ENCODE peak calls at places on chromosomes 3 and 15, in seven cellular contexts. S is lung; T is heart left ventricle; C is effector memory CD4-positive, alpha-beta T cell; U is sigmoid colon; Q is endodermal cell; Z is HCT116. J is an unnamed sample. For H3K9me3, the result is how much of the 10 kb centered on the place peaks cover.

GRCh38 chr15:94582368-94582767 is 351.0 kb downstream of the MCTP2 start:
- DNase-seq in C (no peak), U (peak), Q (peak), T (peak), Z (peak), S (no peak), J (no peak)

GRCh38 chr15:28974142-28974541 is 88.4 kb downstream of the APBA2 start:
- DNase-seq in Z (no peak), C (no peak), T (no peak), S (no peak), Q (peak), U (no peak), J (no peak)

GRCh38 chr3:196431193-196432136 is 762 bp downstream of the UBXN7 start:
- DNase-seq in S (peak), T (peak), Z (no peak), Q (no peak), C (peak), U (peak), J (peak)

GRCh38 chr3:81998139-81998755 is 236.8 kb upstream of the GBE1 start:
- DNase-seq in U (no peak), Q (no peak), C (no peak), T (peak), S (no peak), Z (no peak), J (no peak)

GRCh38 chr15:58704155-58704825 is 45.2 kb downstream of the ADAM10 start:
- DNase-seq in C (no peak), Z (no peak), S (no peak), T (no peak), Q (no peak), U (no peak), J (no peak)

GRCh38 chr3:72547183-72547582 is 301.1 kb downstream of the SHQ1 start:
- DNase-seq in C (no peak), U (no peak), Q (no peak), S (no peak), Z (no peak), T (no peak), J (no peak)

GRCh38 chr15:60385620-60386552 is 11.9 kb downstream of the ANXA2 start:
- DNase-seq in Z (no peak), U (no peak), T (no peak), S (no peak), C (no peak), Q (peak), J (no peak)

GRCh38 chr3:56219894-56220805 is 248.1 kb downstream of the ERC2 start:
- DNase-seq in T (no peak), Z (no peak), C (no peak), U (no peak), Q (no peak), S (no peak), J (no peak)

GRCh38 chr3:185537369-185537970 is 14.9 kb downstream of the LIPH start:
- DNase-seq in U (peak), C (no peak), Q (no peak), T (peak), Z (peak), S (peak), J (no peak)

GRCh38 chr3:79109758-79110157 is 658.0 kb downstream of the ROBO1 start:
- DNase-seq in Q (no peak), C (no peak), T (no peak), S (no peak), Z (no peak), U (no peak), J (no peak)

GRCh38 chr3:127077506-127078064 is 94.7 kb downstream of the PLXNA1 start:
- DNase-seq in U (peak), Q (no peak), T (no peak), Z (no peak), C (no peak), S (no peak), J (no peak)

GRCh38 chr3:158672293-158673176 is at the start of gene LXN:
- DNase-seq in Z (no peak), Q (peak), U (peak), S (peak), T (peak), C (peak), J (peak)

GRCh38 chr15:93042691-93043378 is 46.2 kb downstream of the RGMA start:
- DNase-seq in Q (no peak), C (no peak), S (no peak), U (peak), Z (no peak), T (no peak), J (no peak)

GRCh38 chr3:146469206-146470017 is at the start of gene PLSCR2:
- DNase-seq in Q (peak), U (peak), C (peak), Z (no peak), S (peak), T (peak), J (peak)

GRCh38 chr3:126493731-126494130 is 18.0 kb upstream of the ZXDC start:
- DNase-seq in U (no peak), T (no peak), S (no peak), Z (no peak), Q (no peak), C (no peak), J (no peak)

GRCh38 chr3:52317601-52318000 is 1.5 kb downstream of the DNAH1 start:
- DNase-seq in T (peak), C (peak), U (no peak), Z (no peak), Q (peak), S (peak), J (peak)

GRCh38 chr15:46710561-46710960 is 1006.7 kb upstream of the SEMA6D start:
- DNase-seq in U (no peak), S (no peak), T (no peak), Z (no peak), Q (no peak), C (no peak), J (no peak)

GRCh38 chr3:147343926-147344325 is 62.4 kb downstream of the ZIC4 start:
- DNase-seq in T (no peak), Q (no peak), Z (no peak), U (no peak), S (no peak), C (no peak), J (no peak)

GRCh38 chr15:99504823-99505551 is 60.8 kb upstream of the MEF2A start:
- DNase-seq in T (no peak), Z (no peak), Q (peak), C (no peak), U (no peak), S (no peak), J (no peak)

GRCh38 chr15:38226867-38227266 is 25.8 kb upstream of the SPRED1 start:
- DNase-seq in C (no peak), S (peak), Q (no peak), Z (peak), T (peak), U (no peak), J (no peak)

GRCh38 chr15:100121285-100121684 is 220.5 kb downstream of the ADAMTS17 start:
- DNase-seq in U (no peak), C (no peak), T (no peak), Z (no peak), S (no peak), Q (no peak), J (no peak)

GRCh38 chr15:92393287-92393993 is at the start of gene ST8SIA2:
- DNase-seq in C (no peak), U (no peak), T (peak), Z (no peak), S (no peak), Q (peak), J (no peak)

GRCh38 chr15:68385240-68385561 is 46.8 kb downstream of the ITGA11 start:
- DNase-seq in C (no peak), Z (no peak), S (no peak), U (peak), T (no peak), Q (peak), J (no peak)

GRCh38 chr15:48796930-48797329 is 13.9 kb downstream of the CEP152 start:
- DNase-seq in C (no peak), Z (no peak), Q (no peak), U (no peak), T (no peak), S (no peak), J (no peak)

GRCh38 chr3:42635111-42635510 is 18.4 kb upstream of the ZBTB47 start:
- DNase-seq in Q (no peak), S (no peak), Z (no peak), T (no peak), U (no peak), C (no peak), J (no peak)

GRCh38 chr3:54857343-54857742 is 70.5 kb downstream of the LRTM1 start:
- DNase-seq in Q (no peak), T (no peak), Z (no peak), S (no peak), C (no peak), U (no peak), J (no peak)

GRCh38 chr15:68187559-68187958 is 17.6 kb downstream of the CALML4 start:
- DNase-seq in T (peak), Q (no peak), S (no peak), Z (no peak), U (peak), C (no peak), J (no peak)

GRCh38 chr3:19596408-19596807 is 337.6 kb downstream of the EFHB start:
- DNase-seq in U (no peak), Z (no peak), S (no peak), T (no peak), C (no peak), Q (no peak), J (no peak)

GRCh38 chr3:88057650-88058321 is 1.0 kb downstream of the CGGBP1 start:
- DNase-seq in S (no peak), Z (no peak), U (no peak), Q (no peak), T (no peak), C (no peak), J (no peak)

GRCh38 chr15:55992769-55993110 is 672 bp downstream of the NEDD4 start:
- DNase-seq in T (no peak), C (no peak), U (no peak), S (no peak), Z (no peak), Q (no peak), J (no peak)

GRCh38 chr3:141105828-141106628 is 54.9 kb downstream of the SPSB4 start:
- DNase-seq in S (peak), Z (peak), C (no peak), Q (peak), U (peak), T (peak), J (peak)

GRCh38 chr15:75233504-75234190 is 24.5 kb upstream of the GOLGA6C start:
- DNase-seq in C (no peak), U (peak), T (no peak), S (no peak), Q (no peak), Z (no peak), J (no peak)

GRCh38 chr3:129039271-129040038 is 21.1 kb upstream of the GP9 start:
- DNase-seq in Q (peak), U (peak), C (no peak), S (no peak), Z (no peak), T (no peak), J (no peak)

GRCh38 chr3:129038121-129038855 is 22.3 kb upstream of the GP9 start:
- DNase-seq in T (no peak), S (no peak), Z (no peak), C (no peak), Q (peak), U (peak), J (no peak)

GRCh38 chr3:129036234-129037092 is 24.1 kb upstream of the GP9 start:
- DNase-seq in U (no peak), Q (no peak), Z (no peak), S (no peak), T (no peak), C (no peak), J (no peak)

GRCh38 chr3:129035360-129036233 is 25.0 kb upstream of the GP9 start:
- DNase-seq in T (no peak), C (no peak), S (no peak), U (no peak), Q (peak), Z (no peak), J (peak)

DNA sequence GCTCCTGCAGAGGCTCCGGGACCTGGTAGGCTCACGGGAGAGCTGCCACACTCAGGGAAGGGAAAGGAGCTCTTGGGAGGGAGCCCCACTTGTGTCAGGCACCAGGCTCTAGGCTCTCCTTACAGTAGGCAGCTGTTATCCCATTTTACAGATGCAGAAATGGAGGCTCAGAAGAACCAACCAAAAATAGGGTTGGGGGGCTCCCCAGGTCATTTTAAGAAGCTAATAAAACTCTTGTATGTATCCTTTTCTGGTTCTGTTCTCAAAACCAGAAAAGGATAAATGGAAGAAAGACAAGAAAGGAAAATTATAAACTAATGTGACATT is 23.5 kb upstream of the GP9 start:
- DNase-seq in S (no peak), Z (no peak), U (peak), T (no peak), Q (no peak), C (no peak), J (no peak)
- H3K9me3 ChIP-seq in S (under half), Z (under half), U (under half), T (under half), Q (under half), C (under half), J (under half)

DNA sequence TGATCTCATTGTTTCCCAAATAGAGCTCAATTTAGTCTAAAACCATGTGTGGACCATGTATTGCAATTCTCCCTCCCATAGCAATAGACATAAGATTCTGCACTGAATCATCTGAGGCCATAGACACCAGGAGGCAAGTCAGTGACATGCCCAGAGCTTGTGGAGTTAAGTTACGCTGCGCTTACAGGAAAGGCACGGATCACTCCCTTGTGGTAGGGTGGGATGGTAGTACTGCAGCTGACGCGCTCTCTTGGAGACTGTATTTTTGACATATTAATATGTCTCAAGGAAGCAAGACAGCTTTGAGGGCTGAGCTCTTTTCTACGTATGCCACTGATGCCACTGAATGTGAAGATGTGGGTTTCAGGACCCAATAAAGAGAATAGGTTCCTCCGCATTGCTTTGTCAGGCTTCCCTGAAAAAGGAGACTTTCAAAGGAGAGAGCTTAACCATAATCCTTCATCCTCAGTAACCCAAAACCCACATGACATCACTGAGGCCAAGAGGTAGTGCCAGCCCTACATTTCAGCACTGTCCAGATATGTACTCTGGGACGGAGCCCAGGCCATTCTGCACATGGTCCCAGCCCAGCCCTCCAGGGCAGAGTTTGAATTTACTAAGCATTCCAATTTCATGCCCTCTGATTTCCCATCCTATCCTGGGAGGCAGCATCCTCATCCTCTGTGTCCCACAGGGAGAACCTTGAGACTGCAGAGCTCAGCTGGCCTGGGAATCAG is 210.7 kb downstream of the GABRB3 start:
- DNase-seq in U (no peak), S (no peak), T (peak), Z (no peak), Q (no peak), C (no peak), J (no peak)
- H3K9me3 ChIP-seq in U (under half), S (under half), T (under half), Z (under half), Q (under half), C (under half), J (under half)

GRCh38 chr3:125351814-125352456 is 23.2 kb downstream of the ZNF148 start:
- DNase-seq in Q (no peak), S (no peak), T (no peak), C (no peak), Z (no peak), U (no peak), J (no peak)

GRCh38 chr3:125353659-125354058 is 21.5 kb downstream of the ZNF148 start:
- DNase-seq in C (no peak), U (no peak), Z (no peak), Q (no peak), S (no peak), T (no peak), J (no peak)

GRCh38 chr3:125350597-125350996 is 24.5 kb downstream of the ZNF148 start:
- DNase-seq in S (no peak), C (no peak), Q (no peak), U (no peak), T (no peak), Z (no peak), J (no peak)

GRCh38 chr3:125351152-125351551 is 24.0 kb downstream of the ZNF148 start:
- DNase-seq in Z (no peak), C (no peak), Q (no peak), T (no peak), U (no peak), S (no peak), J (no peak)

DNA sequence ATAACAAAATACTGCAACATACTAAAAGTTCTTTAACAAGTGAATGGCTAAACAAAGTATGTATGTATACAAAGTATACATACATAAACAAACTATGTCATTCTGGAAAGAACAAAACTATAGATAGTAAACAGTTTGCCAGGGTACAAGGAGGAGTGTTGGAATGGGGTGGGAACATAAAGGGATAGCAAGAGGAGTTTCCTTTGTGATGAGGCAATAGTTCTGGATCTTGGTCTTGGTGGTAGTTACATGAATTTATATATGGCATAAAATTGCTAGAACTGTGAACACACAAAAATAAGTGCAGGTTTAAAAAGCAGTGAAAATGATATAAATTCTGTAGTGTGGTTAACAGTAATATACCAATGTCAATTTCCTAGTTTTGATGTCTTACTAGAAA is 22.0 kb downstream of the ZNF148 start:
- DNase-seq in T (no peak), U (no peak), Z (no peak), Q (no peak), C (no peak), S (no peak), J (no peak)
- H3K9me3 ChIP-seq in T (under half), U (under half), Z (under half), Q (under half), C (under half), S (under half), J (under half)

GRCh38 chr15:27714675-27715074 is 384.4 kb downstream of the OCA2 start:
- DNase-seq in Z (no peak), T (no peak), S (no peak), C (no peak), U (no peak), Q (peak), J (no peak)
- H3K9me3 ChIP-seq in Z (under half), T (under half), S (under half), C (under half), U (under half), Q (under half), J (under half)

GRCh38 chr3:84891851-84892250 is 66.9 kb upstream of the CADM2 start:
- DNase-seq in T (no peak), C (no peak), U (no peak), Z (no peak), S (no peak), Q (no peak), J (no peak)
- H3K9me3 ChIP-seq in T (under half), C (under half), U (under half), Z (under half), S (under half), Q (under half), J (under half)

GRCh38 chr15:25241241-25241801 is 197.5 kb downstream of the UBE3A start:
- DNase-seq in Z (no peak), T (peak), U (no peak), C (no peak), S (no peak), Q (no peak), J (no peak)
- H3K9me3 ChIP-seq in Z (under half), T (under half), U (under half), C (under half), S (under half), Q (under half), J (under half)

DNA sequence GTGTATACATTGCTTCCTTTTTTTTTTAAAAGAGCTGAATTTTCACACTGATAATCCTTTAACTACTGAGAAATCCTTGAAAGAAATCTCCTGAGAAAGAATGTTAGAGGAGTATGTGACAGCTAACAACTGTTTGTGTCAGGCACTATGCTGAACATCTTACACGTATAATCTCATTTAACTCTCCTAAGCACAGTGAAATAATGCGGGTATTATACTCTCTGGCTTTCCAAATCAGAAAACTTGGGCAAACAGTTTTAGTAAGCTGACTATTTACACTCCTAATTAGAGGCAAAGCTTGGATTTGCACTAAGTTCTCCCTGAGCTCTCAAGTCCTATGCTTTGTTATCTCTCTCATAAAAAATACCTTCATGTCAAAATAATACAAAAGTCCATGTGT is 69.3 kb downstream of the SMARCC1 start:
- DNase-seq in Q (no peak), T (no peak), S (no peak), U (no peak), Z (no peak), C (no peak), J (no peak)
- H3K9me3 ChIP-seq in Q (under half), T (under half), S (under half), U (under half), Z (under half), C (under half), J (under half)

J was measured in CD4-positive, alpha-beta memory T cell.